ENCODE peak calls at places on chromosomes 11 and 22, in six cellular contexts. One of them, this sample, is unnamed.

GRCh38 chr11:85647078-85647477 is 689 bp upstream of the TMEM126A start:
- DNase-seq in GM12878: no peak
- DNase-seq in HepG2: no peak
- DNase-seq in A549: no peak
- DNase-seq in endothelial cell of umbilical vein: no peak
- DNase-seq in K562: no peak
- DNase-seq in this sample: no peak

GRCh38 chr11:112619106-112619505 is 342.1 kb upstream of the NCAM1 start:
- DNase-seq in GM12878: no peak
- DNase-seq in HepG2: no peak
- DNase-seq in A549: no peak
- DNase-seq in endothelial cell of umbilical vein: no peak
- DNase-seq in K562: no peak
- DNase-seq in this sample: no peak

GRCh38 chr11:44954051-44954906 is 3.6 kb upstream of the TP53I11 start:
- DNase-seq in GM12878: no peak
- DNase-seq in HepG2: no peak
- DNase-seq in A549: no peak
- DNase-seq in endothelial cell of umbilical vein: no peak
- DNase-seq in K562: no peak
- DNase-seq in this sample: no peak

GRCh38 chr11:47991266-47991830 is 11.0 kb downstream of the PTPRJ start:
- DNase-seq in GM12878: no peak
- DNase-seq in HepG2: no peak
- DNase-seq in A549: peak
- DNase-seq in endothelial cell of umbilical vein: peak
- DNase-seq in K562: no peak
- DNase-seq in this sample: peak

GRCh38 chr11:72378704-72379383 is 55.5 kb downstream of the CLPB start:
- DNase-seq in GM12878: no peak
- DNase-seq in HepG2: no peak
- DNase-seq in A549: no peak
- DNase-seq in endothelial cell of umbilical vein: no peak
- DNase-seq in K562: no peak
- DNase-seq in this sample: no peak

GRCh38 chr22:30297276-30298004 is 8.1 kb upstream of the CASTOR1 start:
- DNase-seq in GM12878: no peak
- DNase-seq in HepG2: no peak
- DNase-seq in A549: no peak
- DNase-seq in endothelial cell of umbilical vein: no peak
- DNase-seq in K562: no peak
- DNase-seq in this sample: no peak

GRCh38 chr22:49643466-49643865 is 184.2 kb downstream of the BRD1 start:
- DNase-seq in GM12878: no peak
- DNase-seq in HepG2: no peak
- DNase-seq in A549: no peak
- DNase-seq in endothelial cell of umbilical vein: no peak
- DNase-seq in K562: no peak
- DNase-seq in this sample: no peak

GRCh38 chr11:116641561-116642045 is 131.2 kb downstream of the BUD13 start:
- DNase-seq in GM12878: no peak
- DNase-seq in HepG2: no peak
- DNase-seq in A549: peak
- DNase-seq in endothelial cell of umbilical vein: peak
- DNase-seq in K562: peak
- DNase-seq in this sample: peak

GRCh38 chr22:31107206-31108118 is at the start of gene SELENOM:
- DNase-seq in GM12878: peak
- DNase-seq in HepG2: peak
- DNase-seq in A549: peak
- DNase-seq in endothelial cell of umbilical vein: peak
- DNase-seq in K562: peak
- DNase-seq in this sample: peak

GRCh38 chr11:7348432-7349298 is 97.0 kb downstream of the SYT9 start:
- DNase-seq in GM12878: no peak
- DNase-seq in HepG2: no peak
- DNase-seq in A549: no peak
- DNase-seq in endothelial cell of umbilical vein: no peak
- DNase-seq in K562: no peak
- DNase-seq in this sample: no peak

GRCh38 chr22:25843660-25844275 is 101.8 kb downstream of the MYO18B start:
- DNase-seq in GM12878: no peak
- DNase-seq in HepG2: no peak
- DNase-seq in A549: no peak
- DNase-seq in endothelial cell of umbilical vein: no peak
- DNase-seq in K562: no peak
- DNase-seq in this sample: no peak

GRCh38 chr22:20205964-20206708 is 55.3 kb upstream of the CCDC188 start:
- DNase-seq in GM12878: peak
- DNase-seq in HepG2: peak
- DNase-seq in A549: peak
- DNase-seq in endothelial cell of umbilical vein: peak
- DNase-seq in K562: peak
- DNase-seq in this sample: peak

GRCh38 chr11:31977343-31977742 is 113.5 kb upstream of the RCN1 start:
- DNase-seq in GM12878: no peak
- DNase-seq in HepG2: no peak
- DNase-seq in A549: no peak
- DNase-seq in endothelial cell of umbilical vein: no peak
- DNase-seq in K562: no peak
- DNase-seq in this sample: no peak

GRCh38 chr22:43060213-43060612 is 29.0 kb downstream of the TTLL1 start:
- DNase-seq in GM12878: no peak
- DNase-seq in HepG2: peak
- DNase-seq in A549: peak
- DNase-seq in endothelial cell of umbilical vein: peak
- DNase-seq in K562: peak
- DNase-seq in this sample: peak

GRCh38 chr11:96187779-96188624 is 155.0 kb downstream of the MAML2 start:
- DNase-seq in GM12878: no peak
- DNase-seq in HepG2: peak
- DNase-seq in A549: peak
- DNase-seq in endothelial cell of umbilical vein: peak
- DNase-seq in K562: no peak
- DNase-seq in this sample: no peak

GRCh38 chr11:25566298-25567200 is 765.4 kb upstream of the ANO3 start:
- DNase-seq in GM12878: no peak
- DNase-seq in HepG2: no peak
- DNase-seq in A549: no peak
- DNase-seq in endothelial cell of umbilical vein: no peak
- DNase-seq in K562: no peak
- DNase-seq in this sample: peak

GRCh38 chr22:37472418-37473006 is 13.7 kb downstream of the MFNG start:
- DNase-seq in GM12878: no peak
- DNase-seq in HepG2: peak
- DNase-seq in A549: peak
- DNase-seq in endothelial cell of umbilical vein: no peak
- DNase-seq in K562: peak
- DNase-seq in this sample: peak

GRCh38 chr11:19437760-19438159 is 197.0 kb upstream of the E2F8 start:
- DNase-seq in GM12878: no peak
- DNase-seq in HepG2: no peak
- DNase-seq in A549: peak
- DNase-seq in endothelial cell of umbilical vein: peak
- DNase-seq in K562: no peak
- DNase-seq in this sample: no peak

DNA sequence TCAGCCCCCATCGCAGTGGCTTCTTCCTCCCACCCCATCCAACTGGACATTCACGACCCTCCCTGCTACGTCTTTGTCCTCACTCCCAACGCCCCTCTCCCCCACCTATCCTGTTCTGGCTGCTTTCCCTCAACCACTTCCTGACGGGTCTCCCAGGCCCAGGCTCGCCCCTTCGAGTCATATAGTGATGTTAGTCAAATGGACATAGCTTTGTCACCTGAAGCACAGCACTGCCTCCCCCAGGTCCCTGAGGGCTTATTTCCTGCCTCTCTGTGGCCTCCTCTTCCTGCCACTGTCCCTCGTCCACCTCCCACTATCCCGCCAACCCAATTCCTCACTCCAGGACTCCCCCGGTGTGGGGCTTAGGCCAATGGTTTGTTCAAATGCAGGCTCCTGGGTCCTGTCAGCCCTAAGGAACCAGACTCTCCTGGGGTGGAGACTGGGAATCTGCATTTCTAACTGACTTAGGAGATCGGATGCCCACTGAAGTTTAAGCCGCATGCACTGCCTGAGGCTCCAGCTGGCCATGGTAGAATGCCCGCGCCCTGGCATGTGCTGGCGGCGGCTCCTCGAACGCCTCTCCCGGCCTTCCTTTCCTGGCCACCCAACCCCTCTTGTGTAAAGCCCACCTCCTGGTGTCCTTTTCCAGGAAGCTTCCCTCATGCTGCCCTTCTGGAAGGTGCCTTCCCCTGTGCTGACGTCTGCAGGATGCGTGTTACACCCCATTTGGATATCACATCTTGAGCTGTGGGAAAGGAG is 18.3 kb downstream of the SUN2 start:
- DNase-seq in GM12878: no peak
- DNase-seq in HepG2: no peak
- DNase-seq in A549: no peak
- DNase-seq in endothelial cell of umbilical vein: no peak
- DNase-seq in K562: no peak
- DNase-seq in this sample: peak
- TF ChIP-seq MYC in GM12878: no peak
- TF ChIP-seq MYC in HepG2: no peak
- TF ChIP-seq MYC in A549: no peak
- TF ChIP-seq MYC in endothelial cell of umbilical vein: no peak
- TF ChIP-seq MYC in K562: no peak
- TF ChIP-seq MYC in this sample: no peak

GRCh38 chr11:2887526-2888195 is 2.1 kb upstream of the CDKN1C start:
- DNase-seq in GM12878: no peak
- DNase-seq in HepG2: no peak
- DNase-seq in A549: no peak
- DNase-seq in endothelial cell of umbilical vein: no peak
- DNase-seq in K562: no peak
- DNase-seq in this sample: no peak

GRCh38 chr11:2886936-2887335 is 1.4 kb upstream of the CDKN1C start:
- DNase-seq in GM12878: no peak
- DNase-seq in HepG2: no peak
- DNase-seq in A549: no peak
- DNase-seq in endothelial cell of umbilical vein: no peak
- DNase-seq in K562: no peak
- DNase-seq in this sample: no peak

GRCh38 chr11:2885676-2886081 is at the start of gene CDKN1C:
- DNase-seq in GM12878: no peak
- DNase-seq in HepG2: no peak
- DNase-seq in A549: peak
- DNase-seq in endothelial cell of umbilical vein: peak
- DNase-seq in K562: peak
- DNase-seq in this sample: peak

GRCh38 chr11:2885017-2885675 is 429 bp downstream of the CDKN1C start:
- DNase-seq in GM12878: no peak
- DNase-seq in HepG2: no peak
- DNase-seq in A549: peak
- DNase-seq in endothelial cell of umbilical vein: peak
- DNase-seq in K562: peak
- DNase-seq in this sample: peak

DNA sequence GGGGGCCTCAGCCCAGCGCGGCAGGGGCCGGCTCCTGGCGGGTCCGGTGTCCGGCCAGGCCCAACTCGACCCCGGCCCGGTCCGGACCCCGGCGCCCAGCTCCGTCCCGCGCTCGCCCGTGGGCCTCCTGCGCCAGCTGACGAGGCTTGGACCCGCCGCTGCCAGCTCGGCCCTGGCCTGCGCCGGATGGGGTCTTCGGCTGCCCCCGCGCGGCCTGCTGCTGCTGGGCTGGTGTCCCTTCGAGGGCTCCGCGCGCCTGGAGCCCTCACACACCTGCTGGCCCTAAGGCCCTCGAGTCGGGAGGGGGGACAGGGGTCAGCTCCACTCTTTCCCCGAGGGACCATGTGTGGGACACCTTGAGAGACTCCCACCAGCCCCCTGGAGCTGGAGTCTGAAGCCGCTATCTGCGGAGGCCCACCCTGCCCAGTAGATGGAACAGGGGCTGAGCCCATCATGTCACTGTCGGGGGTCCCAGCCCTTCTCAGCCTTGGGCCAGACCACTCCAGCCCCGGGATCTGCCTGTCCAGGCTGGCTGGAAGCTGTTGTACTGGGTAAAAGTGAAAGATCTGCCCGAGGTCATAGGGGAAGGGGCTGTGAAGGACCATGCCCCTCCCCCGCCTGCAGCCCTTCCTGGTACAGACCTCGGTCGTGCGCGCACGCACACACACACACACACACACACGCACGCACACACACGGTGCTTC is 768 bp upstream of the CDKN1C start:
- DNase-seq in GM12878: no peak
- DNase-seq in HepG2: no peak
- DNase-seq in A549: no peak
- DNase-seq in endothelial cell of umbilical vein: peak
- DNase-seq in K562: no peak
- DNase-seq in this sample: no peak
- H3K4me3 ChIP-seq in GM12878: no peak
- H3K4me3 ChIP-seq in HepG2: no peak
- H3K4me3 ChIP-seq in A549: peak
- H3K4me3 ChIP-seq in endothelial cell of umbilical vein: no peak
- H3K4me3 ChIP-seq in K562: no peak
- H3K4me3 ChIP-seq in this sample: no peak

GRCh38 chr11:74676596-74676995 is 54.6 kb downstream of the CHRDL2 start:
- DNase-seq in GM12878: no peak
- DNase-seq in HepG2: no peak
- DNase-seq in A549: no peak
- DNase-seq in endothelial cell of umbilical vein: no peak
- DNase-seq in K562: no peak
- DNase-seq in this sample: no peak
- TF ChIP-seq MYC in GM12878: no peak
- TF ChIP-seq MYC in HepG2: no peak
- TF ChIP-seq MYC in A549: no peak
- TF ChIP-seq MYC in endothelial cell of umbilical vein: no peak
- TF ChIP-seq MYC in K562: no peak
- TF ChIP-seq MYC in this sample: no peak

GRCh38 chr11:128415539-128415938 is 171.8 kb downstream of the ETS1 start:
- DNase-seq in GM12878: peak
- DNase-seq in HepG2: no peak
- DNase-seq in A549: no peak
- DNase-seq in endothelial cell of umbilical vein: peak
- DNase-seq in K562: no peak
- DNase-seq in this sample: no peak
- H3K4me3 ChIP-seq in GM12878: no peak
- H3K4me3 ChIP-seq in HepG2: no peak
- H3K4me3 ChIP-seq in A549: no peak
- H3K4me3 ChIP-seq in endothelial cell of umbilical vein: no peak
- H3K4me3 ChIP-seq in K562: no peak
- H3K4me3 ChIP-seq in this sample: no peak

DNA sequence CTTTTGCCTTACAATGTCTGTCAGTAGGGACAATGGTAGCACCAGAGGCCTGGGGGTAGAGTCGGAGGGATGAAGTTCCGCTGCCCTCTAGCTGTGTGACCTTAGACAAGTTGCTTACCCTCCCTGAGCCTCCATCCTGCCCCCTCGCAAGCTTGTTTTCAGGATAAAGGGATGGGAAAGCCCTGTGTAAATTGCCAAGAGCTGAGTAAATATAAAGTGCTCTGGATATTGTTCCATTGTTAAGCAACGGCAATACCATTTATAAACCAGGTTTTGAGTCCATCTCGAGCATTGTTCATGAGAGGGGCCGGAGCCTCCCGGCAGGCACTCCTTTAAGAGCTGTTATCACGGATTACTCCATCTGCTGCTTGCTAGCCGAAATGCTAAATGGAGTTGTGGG is 72.9 kb downstream of the ZBTB16 start:
- DNase-seq in GM12878: no peak
- DNase-seq in HepG2: no peak
- DNase-seq in A549: no peak
- DNase-seq in endothelial cell of umbilical vein: no peak
- DNase-seq in K562: no peak
- DNase-seq in this sample: no peak
- TF ChIP-seq MYC in GM12878: no peak
- TF ChIP-seq MYC in HepG2: no peak
- TF ChIP-seq MYC in A549: no peak
- TF ChIP-seq MYC in endothelial cell of umbilical vein: no peak
- TF ChIP-seq MYC in K562: no peak
- TF ChIP-seq MYC in this sample: no peak

This sample was measured in NB4.